ENCODE peak calls at places on chromosomes 13 and 19, in six cellular contexts. O is germinal center, U is T-helper 1 cell, N is HL-60, M is foreskin fibroblast, Q is NCI-H2081 treated with DMSO at 0.1 percent for 48 hours. L is an unnamed sample.
A peak's percentile ranks its signal among the peaks of the same experiment; 100 is the strongest.

GRCh38 chr13:27450921-27451461 is 627 bp upstream of the MTIF3 start:
- DNase-seq in O (peak; percentile 10), U (no peak), N (peak; percentile 17), M (peak; percentile 35), Q (no peak), L (peak; percentile 54)

GRCh38 chr13:95317037-95317989 is 16.1 kb upstream of the ABCC4 start:
- DNase-seq in O (no peak), U (no peak), N (no peak), M (no peak), Q (no peak), L (no peak)

GRCh38 chr19:32223595-32224370 is 121.6 kb upstream of the ZNF507 start:
- DNase-seq in O (no peak), U (peak; percentile 2), N (no peak), M (no peak), Q (no peak), L (no peak)

GRCh38 chr19:43501661-43502418 is 2.7 kb downstream of the PHLDB3 start:
- DNase-seq in O (no peak), U (no peak), N (no peak), M (no peak), Q (no peak), L (peak; percentile 65)

GRCh38 chr13:89153941-89154340 is 1482.8 kb downstream of the SLITRK5 start:
- DNase-seq in O (no peak), U (no peak), N (no peak), M (no peak), Q (no peak), L (no peak)

GRCh38 chr13:25886438-25887214 is 165.2 kb downstream of the SHISA2 start:
- DNase-seq in O (no peak), U (peak; percentile 29), N (no peak), M (peak; percentile 8), Q (no peak), L (no peak)

GRCh38 chr19:1836458-1837221 is 11.6 kb downstream of the REXO1 start:
- DNase-seq in O (no peak), U (no peak), N (no peak), M (no peak), Q (no peak), L (no peak)

GRCh38 chr13:20588529-20589110 is 21.7 kb downstream of the IFT88 start:
- DNase-seq in O (no peak), U (no peak), N (no peak), M (no peak), Q (no peak), L (no peak)

GRCh38 chr13:42892760-42893159 is 99.3 kb downstream of the EPSTI1 start:
- DNase-seq in O (no peak), U (no peak), N (no peak), M (peak; percentile 53), Q (no peak), L (no peak)

GRCh38 chr13:52067237-52067636 is 42.7 kb downstream of the UTP14C start:
- DNase-seq in O (no peak), U (no peak), N (peak; percentile 23), M (no peak), Q (no peak), L (no peak)

L was measured in glutamatergic neuron.